ENCODE peak calls at places on chromosome 11, in seven cellular contexts. One of them, this sample, is unnamed.
A peak's percentile ranks its signal among the peaks of the same experiment; 100 is the strongest.

GRCh38 chr11:47241740-47242400 is 6.7 kb downstream of the ACP2 start:
- DNase-seq in cardiac muscle cell: no peak
- DNase-seq in glutamatergic neuron: no peak
- DNase-seq in body of pancreas: no peak
- DNase-seq in endothelial cell: no peak
- DNase-seq in OCI-LY7: no peak
- DNase-seq in CD4-positive, alpha-beta T cell: no peak
- DNase-seq in this sample: no peak

GRCh38 chr11:17352925-17353227 is 1.3 kb downstream of the NCR3LG1 start:
- DNase-seq in OCI-LY7: peak; percentile 65
- DNase-seq in CD4-positive, alpha-beta T cell: no peak
- DNase-seq in glutamatergic neuron: no peak
- DNase-seq in endothelial cell: peak; percentile 11
- DNase-seq in cardiac muscle cell: peak; percentile 63
- DNase-seq in body of pancreas: peak; percentile 47
- DNase-seq in this sample: no peak

GRCh38 chr11:132196928-132197327 is 826.5 kb downstream of the NTM start:
- DNase-seq in OCI-LY7: no peak
- DNase-seq in cardiac muscle cell: no peak
- DNase-seq in CD4-positive, alpha-beta T cell: no peak
- DNase-seq in endothelial cell: no peak
- DNase-seq in glutamatergic neuron: no peak
- DNase-seq in body of pancreas: no peak
- DNase-seq in this sample: no peak

GRCh38 chr11:128066429-128066828 is 520.9 kb downstream of the ETS1 start:
- DNase-seq in CD4-positive, alpha-beta T cell: no peak
- DNase-seq in cardiac muscle cell: no peak
- DNase-seq in endothelial cell: no peak
- DNase-seq in OCI-LY7: no peak
- DNase-seq in body of pancreas: no peak
- DNase-seq in glutamatergic neuron: no peak
- DNase-seq in this sample: no peak

GRCh38 chr11:2516276-2517015 is 71.6 kb downstream of the KCNQ1 start:
- DNase-seq in body of pancreas: no peak
- DNase-seq in OCI-LY7: no peak
- DNase-seq in glutamatergic neuron: no peak
- DNase-seq in endothelial cell: no peak
- DNase-seq in CD4-positive, alpha-beta T cell: no peak
- DNase-seq in cardiac muscle cell: no peak
- DNase-seq in this sample: peak; percentile 18

GRCh38 chr11:120810251-120810650 is 213.7 kb upstream of the TBCEL start:
- DNase-seq in OCI-LY7: no peak
- DNase-seq in endothelial cell: no peak
- DNase-seq in glutamatergic neuron: no peak
- DNase-seq in CD4-positive, alpha-beta T cell: no peak
- DNase-seq in cardiac muscle cell: peak; percentile 18
- DNase-seq in body of pancreas: no peak
- DNase-seq in this sample: no peak

GRCh38 chr11:63499874-63500273 is 6.0 kb upstream of the LGALS12 start:
- DNase-seq in body of pancreas: no peak
- DNase-seq in cardiac muscle cell: no peak
- DNase-seq in OCI-LY7: no peak
- DNase-seq in CD4-positive, alpha-beta T cell: no peak
- DNase-seq in glutamatergic neuron: no peak
- DNase-seq in endothelial cell: no peak
- DNase-seq in this sample: no peak

GRCh38 chr11:1077033-1077416 is 2.4 kb downstream of the MUC2 start:
- DNase-seq in body of pancreas: no peak
- DNase-seq in CD4-positive, alpha-beta T cell: no peak
- DNase-seq in glutamatergic neuron: no peak
- DNase-seq in cardiac muscle cell: no peak
- DNase-seq in endothelial cell: no peak
- DNase-seq in OCI-LY7: no peak
- DNase-seq in this sample: no peak

GRCh38 chr11:128848815-128849455 is 18.2 kb downstream of the KCNJ1 start:
- DNase-seq in cardiac muscle cell: peak; percentile 70
- DNase-seq in OCI-LY7: peak; percentile 79
- DNase-seq in endothelial cell: peak; percentile 89
- DNase-seq in body of pancreas: peak; percentile 56
- DNase-seq in glutamatergic neuron: peak; percentile 87
- DNase-seq in CD4-positive, alpha-beta T cell: peak; percentile 60
- DNase-seq in this sample: no peak

GRCh38 chr11:123122341-123122740 is 60.4 kb upstream of the HSPA8 start:
- DNase-seq in cardiac muscle cell: peak; percentile 91
- DNase-seq in glutamatergic neuron: no peak
- DNase-seq in body of pancreas: peak; percentile 45
- DNase-seq in endothelial cell: no peak
- DNase-seq in CD4-positive, alpha-beta T cell: no peak
- DNase-seq in OCI-LY7: no peak
- DNase-seq in this sample: no peak

GRCh38 chr11:27124514-27125264 is 84.1 kb downstream of the BBOX1 start:
- DNase-seq in cardiac muscle cell: peak; percentile 59
- DNase-seq in body of pancreas: no peak
- DNase-seq in glutamatergic neuron: no peak
- DNase-seq in endothelial cell: no peak
- DNase-seq in OCI-LY7: peak; percentile 30
- DNase-seq in CD4-positive, alpha-beta T cell: no peak
- DNase-seq in this sample: no peak

DNA sequence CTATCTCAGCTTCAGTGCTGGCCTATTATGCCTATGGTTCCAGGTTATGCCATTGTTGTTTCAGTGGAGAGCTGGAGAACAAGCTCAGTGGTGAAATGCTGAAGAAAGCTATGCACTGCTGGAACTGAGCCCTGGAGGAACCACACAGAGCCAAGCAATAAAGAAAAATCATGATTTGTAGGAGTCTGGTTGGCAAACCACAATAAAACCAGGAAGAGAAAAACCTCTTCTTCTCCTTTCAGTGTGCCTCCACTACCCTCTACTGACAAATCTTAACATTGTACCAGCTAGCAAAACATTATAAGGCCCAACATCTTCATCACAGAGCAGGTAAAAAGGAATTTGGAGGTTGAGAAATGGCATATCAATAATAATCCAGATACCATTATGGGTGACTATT is 5.3 kb downstream of the OR51F2 start:
- DNase-seq in CD4-positive, alpha-beta T cell: no peak
- DNase-seq in body of pancreas: no peak
- DNase-seq in OCI-LY7: no peak
- DNase-seq in endothelial cell: no peak
- DNase-seq in cardiac muscle cell: no peak
- DNase-seq in glutamatergic neuron: no peak
- DNase-seq in this sample: no peak
- TF ChIP-seq CTCF in CD4-positive, alpha-beta T cell: no peak
- TF ChIP-seq CTCF in body of pancreas: peak; percentile 12
- TF ChIP-seq CTCF in OCI-LY7: no peak
- TF ChIP-seq CTCF in endothelial cell: no peak
- TF ChIP-seq CTCF in cardiac muscle cell: no peak
- TF ChIP-seq CTCF in glutamatergic neuron: no peak
- TF ChIP-seq CTCF in this sample: peak; percentile 85

GRCh38 chr11:74487875-74488274 is 5.6 kb downstream of the LIPT2 start:
- DNase-seq in cardiac muscle cell: no peak
- DNase-seq in OCI-LY7: peak; percentile 19
- DNase-seq in endothelial cell: no peak
- DNase-seq in CD4-positive, alpha-beta T cell: no peak
- DNase-seq in glutamatergic neuron: no peak
- DNase-seq in body of pancreas: no peak
- DNase-seq in this sample: no peak
- TF ChIP-seq CTCF in cardiac muscle cell: peak; percentile 8
- TF ChIP-seq CTCF in OCI-LY7: peak; percentile 58
- TF ChIP-seq CTCF in endothelial cell: no peak
- TF ChIP-seq CTCF in CD4-positive, alpha-beta T cell: no peak
- TF ChIP-seq CTCF in glutamatergic neuron: no peak
- TF ChIP-seq CTCF in body of pancreas: no peak
- TF ChIP-seq CTCF in this sample: peak; percentile 37

DNA sequence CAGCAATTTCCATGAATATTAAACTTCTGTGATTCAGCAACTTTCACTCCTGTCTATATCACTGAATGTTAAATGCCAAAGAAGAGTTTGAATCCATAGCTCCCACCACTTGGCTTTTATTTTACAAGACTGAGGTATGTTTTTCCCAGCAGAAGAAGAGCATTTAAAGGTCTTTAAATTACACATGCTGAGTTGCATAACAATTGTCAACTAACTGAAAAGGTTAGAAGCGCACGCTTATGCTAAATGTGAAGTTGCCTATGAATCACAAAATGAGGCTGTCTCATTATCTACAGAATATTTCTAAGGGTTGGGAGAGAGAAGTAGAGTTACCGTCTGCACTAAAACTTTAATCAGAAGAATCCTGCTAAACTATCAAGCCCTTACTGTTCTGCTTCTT is 1086.3 kb downstream of the FAM181B start:
- DNase-seq in glutamatergic neuron: no peak
- DNase-seq in endothelial cell: no peak
- DNase-seq in OCI-LY7: no peak
- DNase-seq in CD4-positive, alpha-beta T cell: no peak
- DNase-seq in body of pancreas: no peak
- DNase-seq in cardiac muscle cell: no peak
- DNase-seq in this sample: no peak
- TF ChIP-seq CTCF in glutamatergic neuron: no peak
- TF ChIP-seq CTCF in endothelial cell: no peak
- TF ChIP-seq CTCF in OCI-LY7: no peak
- TF ChIP-seq CTCF in CD4-positive, alpha-beta T cell: no peak
- TF ChIP-seq CTCF in body of pancreas: no peak
- TF ChIP-seq CTCF in cardiac muscle cell: no peak
- TF ChIP-seq CTCF in this sample: no peak

GRCh38 chr11:46134061-46134460 is 12.8 kb upstream of the PHF21A start:
- DNase-seq in glutamatergic neuron: no peak
- DNase-seq in cardiac muscle cell: no peak
- DNase-seq in CD4-positive, alpha-beta T cell: no peak
- DNase-seq in OCI-LY7: no peak
- DNase-seq in body of pancreas: no peak
- DNase-seq in endothelial cell: no peak
- DNase-seq in this sample: no peak

GRCh38 chr11:46133119-46133518 is 11.9 kb upstream of the PHF21A start:
- DNase-seq in body of pancreas: peak; percentile 65
- DNase-seq in OCI-LY7: no peak
- DNase-seq in CD4-positive, alpha-beta T cell: no peak
- DNase-seq in cardiac muscle cell: peak; percentile 22
- DNase-seq in endothelial cell: no peak
- DNase-seq in glutamatergic neuron: no peak
- DNase-seq in this sample: no peak

GRCh38 chr11:46129133-46129532 is 7.9 kb upstream of the PHF21A start:
- DNase-seq in OCI-LY7: no peak
- DNase-seq in endothelial cell: no peak
- DNase-seq in body of pancreas: no peak
- DNase-seq in CD4-positive, alpha-beta T cell: no peak
- DNase-seq in cardiac muscle cell: no peak
- DNase-seq in glutamatergic neuron: no peak
- DNase-seq in this sample: no peak

GRCh38 chr11:46130286-46130937 is 9.2 kb upstream of the PHF21A start:
- DNase-seq in CD4-positive, alpha-beta T cell: no peak
- DNase-seq in glutamatergic neuron: no peak
- DNase-seq in cardiac muscle cell: no peak
- DNase-seq in endothelial cell: no peak
- DNase-seq in body of pancreas: no peak
- DNase-seq in OCI-LY7: no peak
- DNase-seq in this sample: no peak

GRCh38 chr11:46134540-46134939 is 13.3 kb upstream of the PHF21A start:
- DNase-seq in CD4-positive, alpha-beta T cell: no peak
- DNase-seq in body of pancreas: no peak
- DNase-seq in OCI-LY7: no peak
- DNase-seq in cardiac muscle cell: no peak
- DNase-seq in glutamatergic neuron: no peak
- DNase-seq in endothelial cell: no peak
- DNase-seq in this sample: no peak
- TF ChIP-seq CTCF in CD4-positive, alpha-beta T cell: no peak
- TF ChIP-seq CTCF in body of pancreas: no peak
- TF ChIP-seq CTCF in OCI-LY7: no peak
- TF ChIP-seq CTCF in cardiac muscle cell: no peak
- TF ChIP-seq CTCF in glutamatergic neuron: no peak
- TF ChIP-seq CTCF in endothelial cell: no peak
- TF ChIP-seq CTCF in this sample: peak; percentile 24

DNA sequence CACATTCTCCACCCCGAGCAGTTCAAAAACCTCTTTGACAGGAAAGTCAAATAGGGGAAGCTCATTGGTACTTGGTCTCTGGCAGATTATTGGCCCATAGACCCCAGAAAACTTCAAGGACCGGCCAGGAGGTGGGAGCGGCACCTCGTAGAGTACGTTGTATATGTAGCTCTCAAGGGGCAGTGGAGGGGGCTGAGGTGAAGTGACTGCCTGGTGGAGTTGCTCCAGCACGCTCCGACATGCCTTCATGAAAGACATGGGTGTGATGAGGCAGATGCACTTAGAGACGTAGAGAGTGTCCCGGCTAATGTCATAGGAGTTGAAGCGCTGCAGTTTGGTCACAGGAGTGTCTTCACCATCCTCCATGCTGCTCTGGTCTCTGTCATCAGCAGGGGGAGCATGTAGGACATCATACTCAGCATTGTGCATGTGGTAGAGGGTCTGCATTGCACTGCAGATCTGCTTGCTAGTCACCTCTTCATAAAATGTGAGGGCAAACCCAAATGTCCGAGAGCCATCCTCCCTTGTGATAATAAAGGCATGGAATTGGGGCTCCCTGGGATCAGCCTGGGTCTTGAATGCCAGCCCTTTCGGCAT is 61.3 kb downstream of the DENND5A start:
- DNase-seq in endothelial cell: no peak
- DNase-seq in OCI-LY7: peak; percentile 54
- DNase-seq in body of pancreas: no peak
- DNase-seq in cardiac muscle cell: no peak
- DNase-seq in glutamatergic neuron: no peak
- DNase-seq in CD4-positive, alpha-beta T cell: no peak
- DNase-seq in this sample: no peak
- TF ChIP-seq CTCF in endothelial cell: no peak
- TF ChIP-seq CTCF in OCI-LY7: peak; percentile 68
- TF ChIP-seq CTCF in body of pancreas: no peak
- TF ChIP-seq CTCF in cardiac muscle cell: peak; percentile 5
- TF ChIP-seq CTCF in glutamatergic neuron: no peak
- TF ChIP-seq CTCF in CD4-positive, alpha-beta T cell: peak; percentile 49
- TF ChIP-seq CTCF in this sample: peak; percentile 45

DNA sequence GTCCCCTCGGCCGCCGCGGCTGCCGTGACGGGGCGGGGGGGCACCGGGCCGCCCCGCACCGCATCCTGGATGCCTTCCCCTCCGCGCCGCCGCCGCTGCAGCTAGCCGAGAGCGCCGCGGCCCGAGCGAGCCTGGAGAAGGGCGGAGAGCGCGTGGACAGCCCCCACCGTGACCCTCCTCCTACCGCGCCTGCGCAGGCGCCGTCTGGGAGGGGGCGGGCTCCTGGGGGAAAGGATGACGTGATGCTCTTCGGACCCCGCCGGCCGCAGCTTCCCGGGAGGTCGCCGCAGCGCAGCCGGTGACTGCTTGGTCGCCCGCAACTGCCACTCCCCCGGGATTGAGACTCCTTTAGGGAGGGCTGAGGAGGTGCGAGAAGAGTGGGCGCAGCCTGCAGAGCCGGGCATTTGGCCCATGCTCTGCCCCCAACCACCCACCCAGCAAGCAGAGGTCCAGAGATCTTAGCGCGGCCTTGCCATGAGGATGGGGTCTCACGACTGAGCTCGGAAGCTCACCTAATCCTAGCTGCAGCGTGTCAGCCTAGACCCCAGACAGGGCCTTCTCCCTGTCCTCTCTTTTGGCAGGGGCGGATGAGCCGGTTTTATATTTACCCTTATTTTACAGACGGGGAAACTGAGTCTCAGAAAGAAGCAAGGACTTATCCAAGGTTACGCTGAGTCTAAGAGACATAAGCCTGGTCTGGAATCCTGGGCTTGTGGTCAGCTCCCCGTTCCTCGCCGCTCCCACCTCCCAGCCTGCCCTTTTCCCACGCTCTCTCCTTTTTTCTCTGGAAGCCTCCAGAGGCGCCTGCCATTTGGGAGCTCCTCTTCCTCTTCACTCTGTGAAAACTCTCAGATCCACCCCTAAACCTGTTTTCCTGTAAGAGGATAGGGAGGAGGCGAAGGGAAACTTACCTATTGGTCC is at the start of gene DENND5A:
- DNase-seq in body of pancreas: peak; percentile 88
- DNase-seq in CD4-positive, alpha-beta T cell: peak; percentile 26
- DNase-seq in glutamatergic neuron: peak; percentile 93
- DNase-seq in endothelial cell: peak; percentile 86
- DNase-seq in OCI-LY7: peak; percentile 34
- DNase-seq in cardiac muscle cell: peak; percentile 91
- DNase-seq in this sample: peak; percentile 88
- TF ChIP-seq CTCF in body of pancreas: no peak
- TF ChIP-seq CTCF in CD4-positive, alpha-beta T cell: no peak
- TF ChIP-seq CTCF in glutamatergic neuron: no peak
- TF ChIP-seq CTCF in endothelial cell: no peak
- TF ChIP-seq CTCF in OCI-LY7: no peak
- TF ChIP-seq CTCF in cardiac muscle cell: no peak
- TF ChIP-seq CTCF in this sample: no peak

This sample was measured in chondrocyte.